ENCODE peak calls at places on chromosomes 4 and X, in four cellular contexts. One of them, this sample, is unnamed.

GRCh38 chr4:113979157-113979972 is at the start of gene ARSJ:
- DNase-seq in OCI-M1: no peak
- DNase-seq in GM18507: no peak
- DNase-seq in mammary epithelial cell: peak
- DNase-seq in this sample: peak

GRCh38 chrX:45517090-45517973 is 316.7 kb upstream of the DIPK2B start:
- DNase-seq in OCI-M1: no peak
- DNase-seq in GM18507: no peak
- DNase-seq in mammary epithelial cell: peak
- DNase-seq in this sample: peak

GRCh38 chr4:47145630-47146029 is 114.3 kb downstream of the GABRB1 start:
- DNase-seq in OCI-M1: peak
- DNase-seq in GM18507: peak
- DNase-seq in mammary epithelial cell: peak
- DNase-seq in this sample: peak

GRCh38 chr4:94486372-94486801 is 34.6 kb downstream of the PDLIM5 start:
- DNase-seq in OCI-M1: no peak
- DNase-seq in GM18507: no peak
- DNase-seq in mammary epithelial cell: peak
- DNase-seq in this sample: no peak

GRCh38 chr4:164700471-164700870 is 53.5 kb upstream of the SMIM31 start:
- DNase-seq in OCI-M1: peak
- DNase-seq in GM18507: no peak
- DNase-seq in mammary epithelial cell: no peak
- DNase-seq in this sample: no peak

GRCh38 chr4:75724867-75725724 is 719 bp downstream of the USO1 start:
- DNase-seq in OCI-M1: peak
- DNase-seq in GM18507: peak
- DNase-seq in mammary epithelial cell: peak
- DNase-seq in this sample: peak

GRCh38 chrX:72461766-72462165 is 110.9 kb downstream of the HDAC8 start:
- DNase-seq in OCI-M1: no peak
- DNase-seq in GM18507: no peak
- DNase-seq in mammary epithelial cell: peak
- DNase-seq in this sample: no peak

GRCh38 chr4:87589531-87589930 is 18.8 kb upstream of the DSPP start:
- DNase-seq in OCI-M1: no peak
- DNase-seq in GM18507: no peak
- DNase-seq in mammary epithelial cell: peak
- DNase-seq in this sample: peak

GRCh38 chr4:1991087-1991486 is 17.7 kb downstream of the NELFA start:
- DNase-seq in OCI-M1: no peak
- DNase-seq in GM18507: no peak
- DNase-seq in mammary epithelial cell: no peak
- DNase-seq in this sample: no peak

GRCh38 chrX:8629871-8630270 is 102.1 kb downstream of the ANOS1 start:
- DNase-seq in OCI-M1: no peak
- DNase-seq in GM18507: no peak
- DNase-seq in mammary epithelial cell: peak
- DNase-seq in this sample: no peak

GRCh38 chrX:151713859-151714258 is 2.0 kb upstream of the FATE1 start:
- DNase-seq in OCI-M1: peak
- DNase-seq in GM18507: no peak
- DNase-seq in mammary epithelial cell: peak
- DNase-seq in this sample: no peak

GRCh38 chr4:98663226-98664006 is 5.0 kb upstream of the TSPAN5 start:
- DNase-seq in OCI-M1: no peak
- DNase-seq in GM18507: peak
- DNase-seq in mammary epithelial cell: no peak
- DNase-seq in this sample: no peak

GRCh38 chr4:168509786-168510185 is 12.9 kb downstream of the PALLD start:
- DNase-seq in OCI-M1: peak
- DNase-seq in GM18507: no peak
- DNase-seq in mammary epithelial cell: peak
- DNase-seq in this sample: peak

GRCh38 chr4:92952426-92952825 is 648.7 kb downstream of the GRID2 start:
- DNase-seq in OCI-M1: no peak
- DNase-seq in GM18507: no peak
- DNase-seq in mammary epithelial cell: no peak
- DNase-seq in this sample: no peak

GRCh38 chrX:146435472-146435871 is 374.1 kb upstream of the CXorf51B start:
- DNase-seq in OCI-M1: no peak
- DNase-seq in GM18507: no peak
- DNase-seq in mammary epithelial cell: no peak
- DNase-seq in this sample: no peak

GRCh38 chrX:122625821-122626220 is 558.3 kb upstream of the GRIA3 start:
- DNase-seq in OCI-M1: peak
- DNase-seq in GM18507: no peak
- DNase-seq in mammary epithelial cell: peak
- DNase-seq in this sample: no peak

This sample was measured in kidney glomerular epithelial cell.